ENCODE peak calls at places on chromosome X, in eight cellular contexts. F is activated CD4-positive, alpha-beta T cell treated with anti-CD3 and anti-CD28 coated beads, Interleukin-2, amount 50 U/mL, for 48 hours; B is cardiac muscle cell; O is Calu3; R is SIG-M5; C is NCI-H1092; Q is GM03348; S is Daoy. J is an unnamed sample.

GRCh38 chrX:71652405-71652804 is 14.9 kb upstream of the LOC101059915 start:
- DNase-seq in R (no peak), C (no peak), O (peak; percentile 51), F (peak; percentile 59), B (peak; percentile 55), Q (peak; percentile 55), S (peak; percentile 32), J (no peak)

GRCh38 chrX:110322603-110323002 is 4.7 kb upstream of the AMMECR1 start:
- DNase-seq in R (no peak), C (peak; percentile 40), Q (peak; percentile 26), O (no peak), S (peak; percentile 1), B (no peak), F (no peak), J (no peak)

GRCh38 chrX:18354369-18355329 is at the start of gene SCML2:
- DNase-seq in S (peak; percentile 50), R (no peak), Q (peak; percentile 83), C (peak; percentile 39), O (peak; percentile 45), B (peak; percentile 61), F (peak; percentile 43), J (peak; percentile 16)

GRCh38 chrX:20173856-20174255 is 32.2 kb upstream of the EIF1AX start:
- DNase-seq in S (no peak), C (no peak), O (no peak), B (no peak), R (no peak), F (no peak), Q (no peak), J (no peak)

GRCh38 chrX:120315776-120316175 is 4.5 kb upstream of the TMEM255A start:
- DNase-seq in C (no peak), O (peak; percentile 17), F (no peak), S (peak; percentile 29), R (no peak), B (no peak), Q (no peak), J (no peak)

GRCh38 chrX:15761564-15762191 is 23.6 kb downstream of the CA5B start:
- DNase-seq in R (no peak), C (peak; percentile 0), F (peak; percentile 34), B (peak; percentile 35), Q (peak; percentile 40), O (peak; percentile 8), S (peak; percentile 6), J (peak; percentile 52)

GRCh38 chrX:78527263-78527662 is 131.9 kb downstream of the RTL3 start:
- DNase-seq in O (no peak), S (no peak), B (no peak), Q (peak; percentile 12), C (no peak), R (no peak), F (peak; percentile 26), J (no peak)

GRCh38 chrX:35046646-35047231 is 104.1 kb downstream of the FAM47B start:
- DNase-seq in B (no peak), C (no peak), F (no peak), R (no peak), S (no peak), O (no peak), Q (peak; percentile 1), J (no peak)

GRCh38 chrX:152637649-152638442 is at the start of gene GABRQ:
- DNase-seq in O (no peak), B (peak; percentile 72), C (peak; percentile 84), S (peak; percentile 84), F (peak; percentile 7), R (no peak), Q (peak; percentile 13), J (no peak)

GRCh38 chrX:68677998-68678397 is 30.5 kb downstream of the STARD8 start:
- DNase-seq in S (no peak), C (no peak), F (no peak), R (no peak), Q (no peak), O (no peak), B (no peak), J (no peak)

GRCh38 chrX:44036336-44036735 is 63.1 kb upstream of the NDP start:
- DNase-seq in R (no peak), S (peak; percentile 64), B (no peak), O (no peak), C (no peak), F (no peak), Q (peak; percentile 31), J (no peak)

GRCh38 chrX:47501226-47502071 is 18.4 kb upstream of the ZNF41 start:
- DNase-seq in O (no peak), C (no peak), S (peak; percentile 45), Q (peak; percentile 37), B (peak; percentile 18), R (no peak), F (no peak), J (no peak)

GRCh38 chrX:68997911-68998310 is 167.3 kb downstream of the PJA1 start:
- DNase-seq in S (no peak), R (no peak), F (no peak), B (no peak), O (no peak), Q (peak; percentile 47), C (no peak), J (no peak)

GRCh38 chrX:37905436-37906147 is 58.2 kb upstream of the DYNLT3 start:
- DNase-seq in F (peak; percentile 3), R (no peak), S (peak; percentile 66), O (peak; percentile 59), B (peak; percentile 45), Q (peak; percentile 3), C (peak; percentile 26), J (no peak)

GRCh38 chrX:97401586-97402101 is 517.9 kb downstream of the RPA4 start:
- DNase-seq in R (no peak), F (no peak), B (no peak), Q (no peak), C (no peak), S (no peak), O (no peak), J (no peak)

GRCh38 chrX:13761606-13762005 is 27.1 kb downstream of the OFD1 start:
- DNase-seq in S (no peak), Q (no peak), R (peak; percentile 4), O (no peak), B (no peak), C (no peak), F (peak; percentile 21), J (no peak)

GRCh38 chrX:19350831-19351447 is 7.2 kb downstream of the PDHA1 start:
- DNase-seq in C (no peak), O (no peak), R (no peak), Q (no peak), S (no peak), B (no peak), F (peak; percentile 16), J (no peak)

J was measured in HL-60.